ENCODE peak calls at places on chromosome 5, in four cellular contexts. D, X, C and H are unnamed samples.

GRCh38 chr5:139955616-139956283 is 87.3 kb downstream of the NRG2 start:
- DNase-seq in D (peak; percentile 7), X (no peak), C (peak; percentile 37), H (no peak)

GRCh38 chr5:126852104-126852531 is 75.2 kb downstream of the LMNB1 start:
- DNase-seq in D (no peak), X (no peak), C (no peak), H (no peak)

GRCh38 chr5:57327934-57328333 is 154.1 kb downstream of the GPBP1 start:
- DNase-seq in C (no peak), X (no peak), D (peak; percentile 60), H (peak; percentile 21)

GRCh38 chr5:102771435-102771834 is 16.3 kb downstream of the PAM start:
- DNase-seq in C (no peak), X (no peak), D (no peak), H (no peak)

GRCh38 chr5:160970605-160971191 is 118.7 kb upstream of the ATP10B start:
- DNase-seq in D (no peak), X (no peak), C (no peak), H (no peak)

GRCh38 chr5:19701731-19702130 is 286.3 kb downstream of the CDH18 start:
- DNase-seq in X (no peak), C (no peak), D (no peak), H (no peak)

GRCh38 chr5:116947691-116948528 is 373.3 kb upstream of the SEMA6A start:
- DNase-seq in C (peak; percentile 54), X (peak; percentile 30), D (peak; percentile 80), H (peak; percentile 76)

GRCh38 chr5:81006955-81007636 is 46.9 kb downstream of the RASGRF2 start:
- DNase-seq in D (no peak), C (no peak), X (no peak), H (no peak)

GRCh38 chr5:82163459-82164108 is 114.6 kb downstream of the RPS23 start:
- DNase-seq in C (no peak), X (no peak), D (no peak), H (no peak)

GRCh38 chr5:51187953-51188591 is 195.2 kb upstream of the ISL1 start:
- DNase-seq in D (no peak), X (peak; percentile 8), C (no peak), H (no peak)

GRCh38 chr5:77087484-77088291 is 603 bp upstream of the ZBED3 start:
- DNase-seq in D (no peak), C (no peak), X (no peak), H (peak; percentile 56)

GRCh38 chr5:158471179-158471924 is 612.4 kb upstream of the CLINT1 start:
- DNase-seq in X (no peak), C (no peak), D (no peak), H (no peak)

GRCh38 chr5:87121315-87122170 is 146.1 kb upstream of the RASA1 start:
- DNase-seq in C (no peak), X (no peak), D (peak; percentile 71), H (peak; percentile 16)

GRCh38 chr5:122183098-122183794 is 53.9 kb downstream of the ZNF474 start:
- DNase-seq in X (no peak), D (no peak), C (no peak), H (no peak)

GRCh38 chr5:65742565-65743231 is 20.7 kb downstream of the NLN start:
- DNase-seq in C (peak; percentile 34), D (peak; percentile 45), X (peak; percentile 51), H (peak; percentile 40)

GRCh38 chr5:33808699-33809098 is 83.1 kb downstream of the ADAMTS12 start:
- DNase-seq in C (no peak), D (no peak), X (no peak), H (no peak)

GRCh38 chr5:8908055-8908683 is 637.7 kb downstream of the SEMA5A start:
- DNase-seq in C (peak; percentile 64), D (no peak), X (peak; percentile 41), H (no peak)

GRCh38 chr5:105506692-105507277 is 1944.2 kb upstream of the NUDT12 start:
- DNase-seq in X (no peak), C (no peak), D (peak; percentile 16), H (peak; percentile 12)

GRCh38 chr5:37875051-37875787 is 35.4 kb upstream of the GDNF start:
- DNase-seq in X (no peak), D (no peak), C (no peak), H (no peak)

GRCh38 chr5:157342822-157343402 is 77.0 kb downstream of the CYFIP2 start:
- DNase-seq in X (peak; percentile 62), D (peak; percentile 23), C (peak; percentile 49), H (peak; percentile 22)

GRCh38 chr5:173231381-173231766 is 3.6 kb downstream of the NKX2-5 start:
- DNase-seq in C (no peak), D (no peak), X (no peak), H (no peak)
- TF ChIP-seq ELF1 in C (no peak), D (no peak), X (no peak), H (no peak)

DNA sequence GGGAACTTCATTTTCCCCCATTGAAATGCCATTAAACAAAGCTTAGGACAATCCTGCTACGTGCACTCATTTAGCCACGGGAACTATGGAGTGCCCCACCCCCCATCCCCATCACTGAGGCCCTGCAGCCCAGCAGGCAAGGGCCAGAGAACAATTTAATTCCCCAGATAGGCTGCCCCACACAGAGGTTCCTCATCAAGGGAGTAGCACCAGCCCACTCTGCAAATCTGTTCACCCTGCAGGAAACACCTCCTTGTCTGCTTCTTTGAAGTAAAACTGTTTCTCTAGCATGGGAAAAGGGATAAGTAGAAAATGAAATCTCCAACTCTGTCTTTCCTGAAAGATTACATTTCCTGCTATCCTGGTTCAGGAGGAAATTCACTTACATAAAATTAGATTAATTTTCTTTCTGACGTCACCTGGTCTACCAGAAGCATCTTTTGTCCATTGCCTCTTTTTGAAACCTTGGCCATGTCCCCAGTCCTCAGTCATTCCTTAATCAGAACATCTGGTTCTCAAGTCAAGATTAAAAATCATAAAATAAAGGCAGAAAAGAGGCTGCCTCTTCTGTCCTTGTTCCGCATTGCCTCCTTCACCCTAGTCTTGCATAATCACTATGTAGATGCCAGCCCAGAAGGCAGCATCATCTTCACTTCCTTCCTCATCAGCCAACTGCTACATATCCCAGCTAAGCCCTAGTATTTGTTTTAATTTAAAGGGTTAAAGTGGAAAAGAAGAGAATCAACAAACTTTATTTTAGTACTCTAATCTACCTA is 206.2 kb downstream of the ENC1 start:
- DNase-seq in C (no peak), X (peak; percentile 23), D (no peak), H (no peak)
- TF ChIP-seq ELF1 in C (no peak), X (no peak), D (no peak), H (no peak)

DNA sequence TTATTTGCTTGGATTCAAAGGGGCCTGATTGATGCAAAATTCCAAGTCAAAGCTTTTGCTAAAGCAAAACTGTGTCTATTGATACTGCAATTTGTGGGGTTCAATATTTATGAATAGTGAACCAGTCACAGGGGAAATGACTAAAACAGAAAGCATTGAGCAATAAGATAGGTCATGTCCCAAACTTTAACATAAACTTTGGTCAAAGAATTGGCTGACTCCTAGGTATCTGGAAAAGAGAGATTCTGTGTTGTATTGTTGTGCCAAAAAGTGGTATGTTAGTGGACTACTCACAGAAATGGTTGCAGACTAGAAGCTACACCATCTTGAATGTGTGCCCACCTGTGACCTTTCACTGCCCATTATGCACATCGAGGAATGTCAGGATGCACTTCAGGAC is 585.5 kb upstream of the RGMB start:
- DNase-seq in D (no peak), X (no peak), C (no peak), H (no peak)
- TF ChIP-seq ELF1 in D (no peak), X (no peak), C (no peak), H (no peak)

GRCh38 chr5:154486427-154486866 is 8.4 kb upstream of the HAND1 start:
- DNase-seq in X (peak; percentile 81), D (no peak), C (no peak), H (no peak)
- TF ChIP-seq ELF1 in X (no peak), D (no peak), C (no peak), H (no peak)

DNA sequence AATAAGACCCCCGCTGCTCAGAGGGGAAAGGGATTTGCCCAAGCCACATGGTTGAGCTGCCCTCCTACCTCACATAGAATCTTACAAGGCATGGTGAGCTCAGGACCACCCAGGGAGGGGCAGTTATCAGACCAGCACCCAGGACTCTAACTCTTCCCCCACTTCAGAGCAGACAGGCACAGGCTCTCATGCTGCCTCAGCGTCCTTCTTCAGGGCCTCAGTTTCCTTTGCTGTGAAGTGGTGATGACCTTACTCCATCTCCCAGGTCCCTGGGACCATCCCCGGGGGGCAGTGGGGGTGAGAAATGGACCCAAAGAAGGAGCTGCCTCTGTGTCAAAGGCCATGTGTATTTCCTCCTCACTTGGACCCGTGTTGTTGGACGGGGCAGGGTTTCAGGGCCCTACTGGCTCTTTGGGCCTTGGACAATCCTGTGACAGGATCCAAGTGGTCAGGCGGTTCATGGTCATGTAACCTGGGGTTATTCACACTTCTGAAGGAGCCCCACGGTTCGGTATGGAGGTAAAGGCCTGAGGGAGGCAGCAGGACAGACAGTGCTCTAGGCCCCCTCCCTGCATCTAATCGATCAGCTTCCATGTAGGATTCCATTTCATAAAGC is 31.7 kb upstream of the CSF1R start:
- DNase-seq in D (no peak), X (no peak), C (no peak), H (no peak)
- TF ChIP-seq ELF1 in D (no peak), X (no peak), C (no peak), H (no peak)

GRCh38 chr5:165457854-165458481 is 1952.5 kb downstream of the MAT2B start:
- DNase-seq in C (no peak), X (peak; percentile 32), D (no peak), H (no peak)
- TF ChIP-seq ELF1 in C (no peak), X (no peak), D (no peak), H (no peak)

DNA sequence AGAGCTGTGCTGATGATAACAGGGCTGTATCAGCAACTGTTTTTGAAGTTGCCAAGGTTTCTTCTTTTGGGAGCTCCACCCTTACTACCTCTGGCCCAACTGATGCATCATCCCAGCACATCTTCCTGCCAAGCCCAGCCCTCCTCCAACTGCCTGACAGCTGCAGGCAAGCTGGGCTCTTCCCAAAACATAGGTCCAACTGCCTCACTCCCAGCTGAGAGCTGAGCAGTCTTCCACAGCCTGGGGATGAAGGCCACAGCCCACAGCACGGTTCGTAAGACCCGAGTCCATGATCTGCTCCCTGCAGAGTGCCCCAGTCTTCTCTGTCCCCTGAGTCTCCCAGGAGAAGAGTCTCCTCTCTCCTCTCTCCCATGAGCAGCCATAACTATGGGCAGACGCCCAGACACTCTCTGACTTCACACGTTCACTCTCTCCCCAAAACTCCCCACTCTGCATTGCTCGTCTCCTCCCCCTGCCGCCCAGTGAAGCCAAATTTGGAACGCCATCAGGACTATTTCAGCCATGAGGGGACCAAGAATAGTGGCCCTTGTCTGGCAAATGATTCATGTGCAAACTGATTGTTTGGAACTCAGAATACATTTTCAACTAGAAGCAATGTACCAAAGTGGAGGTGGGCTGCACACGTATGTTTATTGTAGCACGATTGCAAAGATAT is 21.0 kb downstream of the CMBL start:
- DNase-seq in C (peak; percentile 25), X (no peak), D (no peak), H (no peak)
- TF ChIP-seq ELF1 in C (no peak), X (no peak), D (no peak), H (no peak)

GRCh38 chr5:95901676-95902646 is 59.7 kb downstream of the ELL2 start:
- DNase-seq in C (no peak), D (peak; percentile 34), X (no peak), H (no peak)
- TF ChIP-seq ELF1 in C (no peak), D (no peak), X (no peak), H (no peak)